ENCODE peak calls at places on chromosomes 13 and 19, in eight cellular contexts. One of them, this sample, is unnamed.

GRCh38 chr19:51359294-51359693 is 6.9 kb downstream of the ETFB start:
- DNase-seq in activated T-cell treated with anti-CD3 and anti-CD28 coated beads, Interleukin-2, amount 50 U/mL, for 1 hour: no peak
- DNase-seq in stimulated activated CD4-positive, alpha-beta T cell treated with anti-CD3 and anti-CD28 coated beads, Interleukin-12 subunit alpha, Interleukin-12 subunit beta, amount 100 ng/mL, for 4 hours: no peak
- DNase-seq in cardiac muscle cell: peak; percentile 86
- DNase-seq in neural progenitor cell: no peak
- DNase-seq in esophagus muscularis mucosa: no peak
- DNase-seq in foreskin fibroblast: peak; percentile 91
- DNase-seq in CD8-positive, alpha-beta T cell: no peak
- DNase-seq in this sample: no peak

GRCh38 chr13:23701646-23702045 is 131.4 kb downstream of the TNFRSF19 start:
- DNase-seq in stimulated activated CD4-positive, alpha-beta T cell treated with anti-CD3 and anti-CD28 coated beads, Interleukin-12 subunit alpha, Interleukin-12 subunit beta, amount 100 ng/mL, for 4 hours: no peak
- DNase-seq in activated T-cell treated with anti-CD3 and anti-CD28 coated beads, Interleukin-2, amount 50 U/mL, for 1 hour: no peak
- DNase-seq in cardiac muscle cell: peak; percentile 99
- DNase-seq in CD8-positive, alpha-beta T cell: no peak
- DNase-seq in foreskin fibroblast: peak; percentile 59
- DNase-seq in neural progenitor cell: no peak
- DNase-seq in esophagus muscularis mucosa: no peak
- DNase-seq in this sample: no peak

GRCh38 chr13:64314286-64314685 is 2898.6 kb upstream of the PCDH20 start:
- DNase-seq in foreskin fibroblast: peak; percentile 21
- DNase-seq in activated T-cell treated with anti-CD3 and anti-CD28 coated beads, Interleukin-2, amount 50 U/mL, for 1 hour: no peak
- DNase-seq in cardiac muscle cell: peak; percentile 25
- DNase-seq in CD8-positive, alpha-beta T cell: no peak
- DNase-seq in esophagus muscularis mucosa: no peak
- DNase-seq in stimulated activated CD4-positive, alpha-beta T cell treated with anti-CD3 and anti-CD28 coated beads, Interleukin-12 subunit alpha, Interleukin-12 subunit beta, amount 100 ng/mL, for 4 hours: no peak
- DNase-seq in neural progenitor cell: no peak
- DNase-seq in this sample: no peak

GRCh38 chr19:19026299-19026971 is 6.9 kb downstream of the SUGP2 start:
- DNase-seq in activated T-cell treated with anti-CD3 and anti-CD28 coated beads, Interleukin-2, amount 50 U/mL, for 1 hour: no peak
- DNase-seq in cardiac muscle cell: no peak
- DNase-seq in stimulated activated CD4-positive, alpha-beta T cell treated with anti-CD3 and anti-CD28 coated beads, Interleukin-12 subunit alpha, Interleukin-12 subunit beta, amount 100 ng/mL, for 4 hours: no peak
- DNase-seq in foreskin fibroblast: no peak
- DNase-seq in esophagus muscularis mucosa: no peak
- DNase-seq in neural progenitor cell: peak; percentile 7
- DNase-seq in CD8-positive, alpha-beta T cell: no peak
- DNase-seq in this sample: peak; percentile 98

GRCh38 chr19:54725321-54725720 is 1.1 kb downstream of the KIR3DL3 start:
- DNase-seq in CD8-positive, alpha-beta T cell: no peak
- DNase-seq in activated T-cell treated with anti-CD3 and anti-CD28 coated beads, Interleukin-2, amount 50 U/mL, for 1 hour: no peak
- DNase-seq in foreskin fibroblast: no peak
- DNase-seq in stimulated activated CD4-positive, alpha-beta T cell treated with anti-CD3 and anti-CD28 coated beads, Interleukin-12 subunit alpha, Interleukin-12 subunit beta, amount 100 ng/mL, for 4 hours: no peak
- DNase-seq in esophagus muscularis mucosa: no peak
- DNase-seq in neural progenitor cell: no peak
- DNase-seq in cardiac muscle cell: no peak
- DNase-seq in this sample: no peak

GRCh38 chr13:61410669-61411297 is 4.9 kb downstream of the PCDH20 start:
- DNase-seq in neural progenitor cell: peak; percentile 16
- DNase-seq in activated T-cell treated with anti-CD3 and anti-CD28 coated beads, Interleukin-2, amount 50 U/mL, for 1 hour: no peak
- DNase-seq in CD8-positive, alpha-beta T cell: no peak
- DNase-seq in cardiac muscle cell: peak; percentile 35
- DNase-seq in stimulated activated CD4-positive, alpha-beta T cell treated with anti-CD3 and anti-CD28 coated beads, Interleukin-12 subunit alpha, Interleukin-12 subunit beta, amount 100 ng/mL, for 4 hours: no peak
- DNase-seq in foreskin fibroblast: no peak
- DNase-seq in esophagus muscularis mucosa: no peak
- DNase-seq in this sample: peak; percentile 1

GRCh38 chr19:1206733-1207301 is 1.2 kb downstream of the STK11 start:
- DNase-seq in neural progenitor cell: no peak
- DNase-seq in activated T-cell treated with anti-CD3 and anti-CD28 coated beads, Interleukin-2, amount 50 U/mL, for 1 hour: peak; percentile 47
- DNase-seq in esophagus muscularis mucosa: no peak
- DNase-seq in CD8-positive, alpha-beta T cell: no peak
- DNase-seq in stimulated activated CD4-positive, alpha-beta T cell treated with anti-CD3 and anti-CD28 coated beads, Interleukin-12 subunit alpha, Interleukin-12 subunit beta, amount 100 ng/mL, for 4 hours: peak; percentile 25
- DNase-seq in foreskin fibroblast: no peak
- DNase-seq in cardiac muscle cell: no peak
- DNase-seq in this sample: no peak

GRCh38 chr19:44635581-44636438 is 7.9 kb upstream of the PVR start:
- DNase-seq in neural progenitor cell: no peak
- DNase-seq in cardiac muscle cell: no peak
- DNase-seq in activated T-cell treated with anti-CD3 and anti-CD28 coated beads, Interleukin-2, amount 50 U/mL, for 1 hour: no peak
- DNase-seq in stimulated activated CD4-positive, alpha-beta T cell treated with anti-CD3 and anti-CD28 coated beads, Interleukin-12 subunit alpha, Interleukin-12 subunit beta, amount 100 ng/mL, for 4 hours: no peak
- DNase-seq in foreskin fibroblast: no peak
- DNase-seq in esophagus muscularis mucosa: no peak
- DNase-seq in CD8-positive, alpha-beta T cell: no peak
- DNase-seq in this sample: peak; percentile 92

GRCh38 chr13:33279898-33280549 is 5.5 kb downstream of the STARD13 start:
- DNase-seq in neural progenitor cell: no peak
- DNase-seq in stimulated activated CD4-positive, alpha-beta T cell treated with anti-CD3 and anti-CD28 coated beads, Interleukin-12 subunit alpha, Interleukin-12 subunit beta, amount 100 ng/mL, for 4 hours: no peak
- DNase-seq in foreskin fibroblast: peak; percentile 80
- DNase-seq in esophagus muscularis mucosa: no peak
- DNase-seq in CD8-positive, alpha-beta T cell: no peak
- DNase-seq in activated T-cell treated with anti-CD3 and anti-CD28 coated beads, Interleukin-2, amount 50 U/mL, for 1 hour: no peak
- DNase-seq in cardiac muscle cell: peak; percentile 50
- DNase-seq in this sample: peak; percentile 36

GRCh38 chr19:35446194-35446593 is 1.9 kb upstream of the FFAR2 start:
- DNase-seq in stimulated activated CD4-positive, alpha-beta T cell treated with anti-CD3 and anti-CD28 coated beads, Interleukin-12 subunit alpha, Interleukin-12 subunit beta, amount 100 ng/mL, for 4 hours: no peak
- DNase-seq in activated T-cell treated with anti-CD3 and anti-CD28 coated beads, Interleukin-2, amount 50 U/mL, for 1 hour: no peak
- DNase-seq in CD8-positive, alpha-beta T cell: no peak
- DNase-seq in cardiac muscle cell: peak; percentile 87
- DNase-seq in foreskin fibroblast: no peak
- DNase-seq in neural progenitor cell: no peak
- DNase-seq in esophagus muscularis mucosa: no peak
- DNase-seq in this sample: peak; percentile 85

GRCh38 chr13:43786766-43787517 is at the start of gene ENOX1:
- DNase-seq in cardiac muscle cell: peak; percentile 84
- DNase-seq in foreskin fibroblast: peak; percentile 72
- DNase-seq in CD8-positive, alpha-beta T cell: no peak
- DNase-seq in activated T-cell treated with anti-CD3 and anti-CD28 coated beads, Interleukin-2, amount 50 U/mL, for 1 hour: peak; percentile 22
- DNase-seq in stimulated activated CD4-positive, alpha-beta T cell treated with anti-CD3 and anti-CD28 coated beads, Interleukin-12 subunit alpha, Interleukin-12 subunit beta, amount 100 ng/mL, for 4 hours: peak; percentile 32
- DNase-seq in esophagus muscularis mucosa: peak; percentile 92
- DNase-seq in neural progenitor cell: peak; percentile 88
- DNase-seq in this sample: peak; percentile 46

GRCh38 chr19:54203151-54203611 is 2.5 kb downstream of the RPS9 start:
- DNase-seq in CD8-positive, alpha-beta T cell: no peak
- DNase-seq in activated T-cell treated with anti-CD3 and anti-CD28 coated beads, Interleukin-2, amount 50 U/mL, for 1 hour: no peak
- DNase-seq in esophagus muscularis mucosa: no peak
- DNase-seq in stimulated activated CD4-positive, alpha-beta T cell treated with anti-CD3 and anti-CD28 coated beads, Interleukin-12 subunit alpha, Interleukin-12 subunit beta, amount 100 ng/mL, for 4 hours: no peak
- DNase-seq in foreskin fibroblast: no peak
- DNase-seq in cardiac muscle cell: peak; percentile 49
- DNase-seq in neural progenitor cell: no peak
- DNase-seq in this sample: no peak

GRCh38 chr19:13906525-13906904 is 514 bp downstream of the CC2D1A start:
- DNase-seq in esophagus muscularis mucosa: no peak
- DNase-seq in cardiac muscle cell: no peak
- DNase-seq in neural progenitor cell: no peak
- DNase-seq in stimulated activated CD4-positive, alpha-beta T cell treated with anti-CD3 and anti-CD28 coated beads, Interleukin-12 subunit alpha, Interleukin-12 subunit beta, amount 100 ng/mL, for 4 hours: peak; percentile 31
- DNase-seq in CD8-positive, alpha-beta T cell: no peak
- DNase-seq in activated T-cell treated with anti-CD3 and anti-CD28 coated beads, Interleukin-2, amount 50 U/mL, for 1 hour: no peak
- DNase-seq in foreskin fibroblast: no peak
- DNase-seq in this sample: peak; percentile 28

GRCh38 chr13:112867301-112867711 is 101.7 kb upstream of the MCF2L start:
- DNase-seq in stimulated activated CD4-positive, alpha-beta T cell treated with anti-CD3 and anti-CD28 coated beads, Interleukin-12 subunit alpha, Interleukin-12 subunit beta, amount 100 ng/mL, for 4 hours: no peak
- DNase-seq in neural progenitor cell: no peak
- DNase-seq in CD8-positive, alpha-beta T cell: no peak
- DNase-seq in esophagus muscularis mucosa: no peak
- DNase-seq in activated T-cell treated with anti-CD3 and anti-CD28 coated beads, Interleukin-2, amount 50 U/mL, for 1 hour: peak; percentile 6
- DNase-seq in cardiac muscle cell: no peak
- DNase-seq in foreskin fibroblast: no peak
- DNase-seq in this sample: no peak

GRCh38 chr13:31322025-31322424 is 122.2 kb downstream of the B3GLCT start:
- DNase-seq in foreskin fibroblast: peak; percentile 44
- DNase-seq in CD8-positive, alpha-beta T cell: no peak
- DNase-seq in neural progenitor cell: no peak
- DNase-seq in stimulated activated CD4-positive, alpha-beta T cell treated with anti-CD3 and anti-CD28 coated beads, Interleukin-12 subunit alpha, Interleukin-12 subunit beta, amount 100 ng/mL, for 4 hours: no peak
- DNase-seq in activated T-cell treated with anti-CD3 and anti-CD28 coated beads, Interleukin-2, amount 50 U/mL, for 1 hour: no peak
- DNase-seq in cardiac muscle cell: peak; percentile 93
- DNase-seq in esophagus muscularis mucosa: peak; percentile 81
- DNase-seq in this sample: peak; percentile 84

GRCh38 chr19:6671960-6672359 is 2.0 kb upstream of the TNFSF14 start:
- DNase-seq in activated T-cell treated with anti-CD3 and anti-CD28 coated beads, Interleukin-2, amount 50 U/mL, for 1 hour: no peak
- DNase-seq in esophagus muscularis mucosa: no peak
- DNase-seq in CD8-positive, alpha-beta T cell: no peak
- DNase-seq in neural progenitor cell: no peak
- DNase-seq in foreskin fibroblast: no peak
- DNase-seq in cardiac muscle cell: no peak
- DNase-seq in stimulated activated CD4-positive, alpha-beta T cell treated with anti-CD3 and anti-CD28 coated beads, Interleukin-12 subunit alpha, Interleukin-12 subunit beta, amount 100 ng/mL, for 4 hours: no peak
- DNase-seq in this sample: peak; percentile 45

GRCh38 chr19:51476164-51476563 is 2.2 kb upstream of the CEACAM18 start:
- DNase-seq in CD8-positive, alpha-beta T cell: no peak
- DNase-seq in stimulated activated CD4-positive, alpha-beta T cell treated with anti-CD3 and anti-CD28 coated beads, Interleukin-12 subunit alpha, Interleukin-12 subunit beta, amount 100 ng/mL, for 4 hours: no peak
- DNase-seq in neural progenitor cell: no peak
- DNase-seq in activated T-cell treated with anti-CD3 and anti-CD28 coated beads, Interleukin-2, amount 50 U/mL, for 1 hour: no peak
- DNase-seq in esophagus muscularis mucosa: no peak
- DNase-seq in foreskin fibroblast: no peak
- DNase-seq in cardiac muscle cell: no peak
- DNase-seq in this sample: no peak

GRCh38 chr13:66114127-66114526 is 1116.0 kb downstream of the PCDH9 start:
- DNase-seq in neural progenitor cell: no peak
- DNase-seq in cardiac muscle cell: no peak
- DNase-seq in activated T-cell treated with anti-CD3 and anti-CD28 coated beads, Interleukin-2, amount 50 U/mL, for 1 hour: no peak
- DNase-seq in foreskin fibroblast: peak; percentile 89
- DNase-seq in esophagus muscularis mucosa: no peak
- DNase-seq in CD8-positive, alpha-beta T cell: no peak
- DNase-seq in stimulated activated CD4-positive, alpha-beta T cell treated with anti-CD3 and anti-CD28 coated beads, Interleukin-12 subunit alpha, Interleukin-12 subunit beta, amount 100 ng/mL, for 4 hours: no peak
- DNase-seq in this sample: no peak

GRCh38 chr13:41751277-41751676 is 209.6 kb downstream of the VWA8 start:
- DNase-seq in foreskin fibroblast: peak; percentile 12
- DNase-seq in stimulated activated CD4-positive, alpha-beta T cell treated with anti-CD3 and anti-CD28 coated beads, Interleukin-12 subunit alpha, Interleukin-12 subunit beta, amount 100 ng/mL, for 4 hours: no peak
- DNase-seq in neural progenitor cell: no peak
- DNase-seq in CD8-positive, alpha-beta T cell: no peak
- DNase-seq in esophagus muscularis mucosa: no peak
- DNase-seq in activated T-cell treated with anti-CD3 and anti-CD28 coated beads, Interleukin-2, amount 50 U/mL, for 1 hour: no peak
- DNase-seq in cardiac muscle cell: peak; percentile 86
- DNase-seq in this sample: no peak

GRCh38 chr13:22402682-22403081 is 731.8 kb downstream of the FGF9 start:
- DNase-seq in cardiac muscle cell: no peak
- DNase-seq in neural progenitor cell: no peak
- DNase-seq in CD8-positive, alpha-beta T cell: no peak
- DNase-seq in esophagus muscularis mucosa: no peak
- DNase-seq in foreskin fibroblast: no peak
- DNase-seq in activated T-cell treated with anti-CD3 and anti-CD28 coated beads, Interleukin-2, amount 50 U/mL, for 1 hour: no peak
- DNase-seq in stimulated activated CD4-positive, alpha-beta T cell treated with anti-CD3 and anti-CD28 coated beads, Interleukin-12 subunit alpha, Interleukin-12 subunit beta, amount 100 ng/mL, for 4 hours: no peak
- DNase-seq in this sample: no peak

This sample was measured in MV-4-11.